ENCODE peak calls at places on chromosomes 2 and 18, in seven cellular contexts. One of them, this sample, is unnamed.

GRCh38 chr2:9463698-9464034 is 10.7 kb upstream of the IAH1 start:
- DNase-seq in GM20000: no peak
- DNase-seq in GM13976: no peak
- DNase-seq in left lung: no peak
- DNase-seq in BE2C: no peak
- DNase-seq in lung: no peak
- DNase-seq in CD4-positive, alpha-beta T cell: no peak
- DNase-seq in this sample: no peak

GRCh38 chr2:214019229-214019972 is 391.5 kb upstream of the VWC2L start:
- DNase-seq in lung: peak
- DNase-seq in GM13976: no peak
- DNase-seq in left lung: peak
- DNase-seq in CD4-positive, alpha-beta T cell: no peak
- DNase-seq in BE2C: no peak
- DNase-seq in GM20000: no peak
- DNase-seq in this sample: no peak

GRCh38 chr2:11936761-11937160 is 190.3 kb downstream of the LPIN1 start:
- DNase-seq in GM13976: no peak
- DNase-seq in left lung: no peak
- DNase-seq in GM20000: no peak
- DNase-seq in lung: no peak
- DNase-seq in CD4-positive, alpha-beta T cell: no peak
- DNase-seq in BE2C: no peak
- DNase-seq in this sample: no peak

GRCh38 chr2:236852100-236852976 is 233.4 kb upstream of the COPS8 start:
- DNase-seq in GM13976: no peak
- DNase-seq in BE2C: no peak
- DNase-seq in GM20000: no peak
- DNase-seq in CD4-positive, alpha-beta T cell: no peak
- DNase-seq in left lung: no peak
- DNase-seq in lung: no peak
- DNase-seq in this sample: no peak

GRCh38 chr2:229226372-229226771 is 44.7 kb downstream of the PID1 start:
- DNase-seq in CD4-positive, alpha-beta T cell: no peak
- DNase-seq in lung: no peak
- DNase-seq in GM13976: no peak
- DNase-seq in left lung: no peak
- DNase-seq in BE2C: no peak
- DNase-seq in GM20000: no peak
- DNase-seq in this sample: no peak

GRCh38 chr18:66754335-66754734 is 150.4 kb upstream of the CDH19 start:
- DNase-seq in BE2C: no peak
- DNase-seq in left lung: no peak
- DNase-seq in GM13976: no peak
- DNase-seq in GM20000: no peak
- DNase-seq in lung: no peak
- DNase-seq in CD4-positive, alpha-beta T cell: no peak
- DNase-seq in this sample: no peak

GRCh38 chr2:140256080-140256479 is 1475.9 kb upstream of the NXPH2 start:
- DNase-seq in CD4-positive, alpha-beta T cell: no peak
- DNase-seq in lung: no peak
- DNase-seq in GM13976: no peak
- DNase-seq in BE2C: no peak
- DNase-seq in left lung: no peak
- DNase-seq in GM20000: no peak
- DNase-seq in this sample: no peak

GRCh38 chr2:23554054-23554697 is 169.2 kb downstream of the KLHL29 start:
- DNase-seq in lung: no peak
- DNase-seq in GM13976: no peak
- DNase-seq in CD4-positive, alpha-beta T cell: no peak
- DNase-seq in left lung: no peak
- DNase-seq in GM20000: no peak
- DNase-seq in BE2C: no peak
- DNase-seq in this sample: no peak

GRCh38 chr2:231597014-231597611 is 4.4 kb downstream of the TEX44 start:
- DNase-seq in left lung: no peak
- DNase-seq in BE2C: no peak
- DNase-seq in CD4-positive, alpha-beta T cell: no peak
- DNase-seq in GM13976: peak
- DNase-seq in GM20000: peak
- DNase-seq in lung: no peak
- DNase-seq in this sample: peak

GRCh38 chr2:44126106-44126797 is 42.4 kb upstream of the PPM1B start:
- DNase-seq in CD4-positive, alpha-beta T cell: no peak
- DNase-seq in GM20000: no peak
- DNase-seq in BE2C: no peak
- DNase-seq in GM13976: no peak
- DNase-seq in left lung: no peak
- DNase-seq in lung: no peak
- DNase-seq in this sample: no peak

GRCh38 chr2:191824403-191824802 is 22.5 kb downstream of the CAVIN2 start:
- DNase-seq in GM13976: no peak
- DNase-seq in BE2C: no peak
- DNase-seq in left lung: no peak
- DNase-seq in CD4-positive, alpha-beta T cell: no peak
- DNase-seq in GM20000: no peak
- DNase-seq in lung: no peak
- DNase-seq in this sample: no peak

GRCh38 chr2:64913357-64913869 is 75.8 kb upstream of the SLC1A4 start:
- DNase-seq in BE2C: no peak
- DNase-seq in lung: no peak
- DNase-seq in GM20000: no peak
- DNase-seq in left lung: no peak
- DNase-seq in CD4-positive, alpha-beta T cell: peak
- DNase-seq in GM13976: no peak
- DNase-seq in this sample: no peak

GRCh38 chr18:49362431-49362830 is 98.0 kb downstream of the DYM start:
- DNase-seq in GM13976: no peak
- DNase-seq in GM20000: no peak
- DNase-seq in CD4-positive, alpha-beta T cell: no peak
- DNase-seq in lung: no peak
- DNase-seq in left lung: no peak
- DNase-seq in BE2C: no peak
- DNase-seq in this sample: no peak

GRCh38 chr2:152566034-152566727 is 151.1 kb downstream of the PRPF40A start:
- DNase-seq in left lung: no peak
- DNase-seq in CD4-positive, alpha-beta T cell: no peak
- DNase-seq in GM20000: peak
- DNase-seq in BE2C: no peak
- DNase-seq in lung: no peak
- DNase-seq in GM13976: no peak
- DNase-seq in this sample: no peak

GRCh38 chr2:152568566-152568965 is 148.7 kb downstream of the PRPF40A start:
- DNase-seq in left lung: no peak
- DNase-seq in lung: no peak
- DNase-seq in CD4-positive, alpha-beta T cell: no peak
- DNase-seq in GM20000: no peak
- DNase-seq in GM13976: no peak
- DNase-seq in BE2C: no peak
- DNase-seq in this sample: no peak

GRCh38 chr2:152566728-152567069 is 150.6 kb downstream of the PRPF40A start:
- DNase-seq in GM13976: no peak
- DNase-seq in CD4-positive, alpha-beta T cell: no peak
- DNase-seq in lung: no peak
- DNase-seq in left lung: no peak
- DNase-seq in BE2C: no peak
- DNase-seq in GM20000: no peak
- DNase-seq in this sample: no peak

GRCh38 chr2:152571035-152571766 is 146.1 kb downstream of the PRPF40A start:
- DNase-seq in GM13976: no peak
- DNase-seq in GM20000: no peak
- DNase-seq in CD4-positive, alpha-beta T cell: no peak
- DNase-seq in left lung: no peak
- DNase-seq in lung: no peak
- DNase-seq in BE2C: no peak
- DNase-seq in this sample: no peak

GRCh38 chr2:152569186-152569585 is 148.1 kb downstream of the PRPF40A start:
- DNase-seq in BE2C: no peak
- DNase-seq in left lung: no peak
- DNase-seq in GM20000: no peak
- DNase-seq in CD4-positive, alpha-beta T cell: no peak
- DNase-seq in lung: no peak
- DNase-seq in GM13976: no peak
- DNase-seq in this sample: no peak
- TF ChIP-seq CTCF in BE2C: no peak
- TF ChIP-seq CTCF in left lung: no peak
- TF ChIP-seq CTCF in GM20000: no peak
- TF ChIP-seq CTCF in CD4-positive, alpha-beta T cell: no peak
- TF ChIP-seq CTCF in lung: no peak
- TF ChIP-seq CTCF in GM13976: no peak
- TF ChIP-seq CTCF in this sample: no peak

DNA sequence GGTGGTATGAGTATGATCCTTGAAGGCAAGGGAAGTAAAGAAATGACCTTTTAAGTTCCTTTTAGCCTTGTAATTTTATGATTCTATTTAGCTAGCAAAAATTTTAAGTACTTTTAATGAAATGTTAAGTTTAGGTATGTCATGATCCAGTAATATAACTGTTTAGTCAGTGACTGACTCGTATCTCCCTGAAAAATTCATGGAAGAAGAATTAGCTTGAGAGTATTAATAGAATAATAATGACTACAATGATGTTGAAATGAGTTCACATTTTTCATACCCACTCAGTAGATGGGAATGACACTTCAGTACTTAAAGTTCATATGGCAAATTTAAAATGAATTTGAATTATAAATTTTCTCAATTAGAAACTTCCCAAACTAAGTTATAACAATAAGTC is 14.6 kb downstream of the RAB3GAP1 start:
- DNase-seq in left lung: no peak
- DNase-seq in GM13976: no peak
- DNase-seq in BE2C: no peak
- DNase-seq in CD4-positive, alpha-beta T cell: no peak
- DNase-seq in lung: no peak
- DNase-seq in GM20000: no peak
- DNase-seq in this sample: no peak
- TF ChIP-seq CTCF in left lung: no peak
- TF ChIP-seq CTCF in GM13976: no peak
- TF ChIP-seq CTCF in BE2C: no peak
- TF ChIP-seq CTCF in CD4-positive, alpha-beta T cell: no peak
- TF ChIP-seq CTCF in lung: no peak
- TF ChIP-seq CTCF in GM20000: no peak
- TF ChIP-seq CTCF in this sample: no peak

GRCh38 chr18:48106498-48106897 is 176.0 kb upstream of the SMAD2 start:
- DNase-seq in lung: no peak
- DNase-seq in CD4-positive, alpha-beta T cell: no peak
- DNase-seq in BE2C: no peak
- DNase-seq in GM13976: no peak
- DNase-seq in GM20000: no peak
- DNase-seq in left lung: no peak
- DNase-seq in this sample: no peak

GRCh38 chr18:48106976-48107781 is 176.7 kb upstream of the SMAD2 start:
- DNase-seq in left lung: no peak
- DNase-seq in GM13976: no peak
- DNase-seq in GM20000: no peak
- DNase-seq in lung: no peak
- DNase-seq in BE2C: no peak
- DNase-seq in CD4-positive, alpha-beta T cell: no peak
- DNase-seq in this sample: no peak

GRCh38 chr18:48104703-48105102 is 174.2 kb upstream of the SMAD2 start:
- DNase-seq in GM20000: no peak
- DNase-seq in GM13976: no peak
- DNase-seq in left lung: no peak
- DNase-seq in lung: no peak
- DNase-seq in BE2C: no peak
- DNase-seq in CD4-positive, alpha-beta T cell: no peak
- DNase-seq in this sample: no peak

GRCh38 chr18:48108136-48108535 is 177.7 kb upstream of the SMAD2 start:
- DNase-seq in BE2C: no peak
- DNase-seq in left lung: no peak
- DNase-seq in CD4-positive, alpha-beta T cell: no peak
- DNase-seq in lung: no peak
- DNase-seq in GM13976: no peak
- DNase-seq in GM20000: no peak
- DNase-seq in this sample: no peak

DNA sequence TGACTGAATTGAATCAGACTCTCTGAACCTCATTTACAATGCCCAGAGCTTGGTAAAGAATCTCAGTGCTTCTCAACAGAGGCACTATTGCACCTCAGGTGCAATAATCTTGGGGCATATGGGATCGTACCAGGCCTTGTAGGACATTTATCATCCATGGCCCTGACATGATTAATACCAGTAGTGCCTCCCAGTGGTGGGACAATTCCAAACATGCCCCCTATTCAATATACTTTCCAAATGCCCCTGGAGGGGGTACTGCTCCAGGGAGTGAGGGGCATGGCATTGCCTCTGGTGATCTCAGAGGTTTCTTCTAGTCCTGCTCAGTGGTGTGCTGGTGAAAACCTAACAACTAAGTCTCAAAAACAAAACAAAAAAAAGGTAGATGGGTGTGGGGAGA is 174.9 kb upstream of the SMAD2 start:
- DNase-seq in BE2C: no peak
- DNase-seq in lung: no peak
- DNase-seq in GM20000: no peak
- DNase-seq in CD4-positive, alpha-beta T cell: no peak
- DNase-seq in GM13976: no peak
- DNase-seq in left lung: no peak
- DNase-seq in this sample: no peak
- TF ChIP-seq CTCF in BE2C: peak
- TF ChIP-seq CTCF in lung: no peak
- TF ChIP-seq CTCF in GM20000: no peak
- TF ChIP-seq CTCF in CD4-positive, alpha-beta T cell: no peak
- TF ChIP-seq CTCF in GM13976: no peak
- TF ChIP-seq CTCF in left lung: no peak
- TF ChIP-seq CTCF in this sample: no peak

GRCh38 chr2:129193961-129194360 is 785.5 kb upstream of the RAB6C start:
- DNase-seq in BE2C: no peak
- DNase-seq in left lung: no peak
- DNase-seq in CD4-positive, alpha-beta T cell: no peak
- DNase-seq in lung: no peak
- DNase-seq in GM20000: no peak
- DNase-seq in GM13976: no peak
- DNase-seq in this sample: no peak

GRCh38 chr2:129192841-129193253 is 786.6 kb upstream of the RAB6C start:
- DNase-seq in lung: no peak
- DNase-seq in BE2C: no peak
- DNase-seq in CD4-positive, alpha-beta T cell: no peak
- DNase-seq in left lung: no peak
- DNase-seq in GM20000: no peak
- DNase-seq in GM13976: no peak
- DNase-seq in this sample: no peak

GRCh38 chr2:129189617-129190016 is 789.8 kb upstream of the RAB6C start:
- DNase-seq in GM20000: no peak
- DNase-seq in lung: no peak
- DNase-seq in BE2C: no peak
- DNase-seq in CD4-positive, alpha-beta T cell: no peak
- DNase-seq in GM13976: no peak
- DNase-seq in left lung: no peak
- DNase-seq in this sample: no peak

GRCh38 chr2:129192117-129192516 is 787.3 kb upstream of the RAB6C start:
- DNase-seq in left lung: no peak
- DNase-seq in GM13976: no peak
- DNase-seq in GM20000: no peak
- DNase-seq in lung: no peak
- DNase-seq in BE2C: no peak
- DNase-seq in CD4-positive, alpha-beta T cell: no peak
- DNase-seq in this sample: no peak

DNA sequence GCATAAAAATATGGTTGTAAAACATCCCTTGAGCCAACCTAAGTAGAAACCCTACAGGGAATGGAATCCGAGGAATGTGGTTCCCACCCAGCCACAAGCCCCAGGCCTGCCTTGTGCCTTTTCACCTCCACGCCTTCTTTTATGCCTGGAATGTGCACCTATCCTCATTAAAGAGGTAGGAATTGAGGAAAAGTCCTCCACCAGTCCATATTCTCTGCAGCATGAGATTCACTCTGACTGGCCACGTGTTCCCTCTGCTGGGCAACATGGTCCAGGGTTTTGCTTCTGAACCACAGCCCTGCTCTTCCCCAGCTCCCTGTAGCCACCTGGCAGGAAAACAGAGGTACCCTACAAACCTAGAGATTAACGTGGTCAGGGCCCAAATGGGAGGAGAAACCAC is 787.9 kb upstream of the RAB6C start:
- DNase-seq in left lung: no peak
- DNase-seq in CD4-positive, alpha-beta T cell: no peak
- DNase-seq in GM13976: no peak
- DNase-seq in GM20000: no peak
- DNase-seq in lung: no peak
- DNase-seq in BE2C: no peak
- DNase-seq in this sample: no peak
- TF ChIP-seq CTCF in left lung: no peak
- TF ChIP-seq CTCF in CD4-positive, alpha-beta T cell: no peak
- TF ChIP-seq CTCF in GM13976: no peak
- TF ChIP-seq CTCF in GM20000: no peak
- TF ChIP-seq CTCF in lung: no peak
- TF ChIP-seq CTCF in BE2C: no peak
- TF ChIP-seq CTCF in this sample: no peak

This sample was measured in GM10248.